ENCODE peak calls at places on chromosomes 12 and 14, in seven cellular contexts. One of them, this sample, is unnamed.

GRCh38 chr14:94650806-94651805 is 38.9 kb downstream of the SERPINA3 start:
- DNase-seq in T-cell: no peak
- DNase-seq in stimulated activated CD8-positive, alpha-beta memory T cell treated with anti-CD3 and anti-CD28 coated beads, Interleukin-4, amount 100 ng/mL, for 24 hours: no peak
- DNase-seq in C1 segment of cervical spinal cord: no peak
- DNase-seq in endothelial cell: no peak
- DNase-seq in T47D: no peak
- DNase-seq in NCI-H2081: no peak
- DNase-seq in this sample: no peak

GRCh38 chr12:132866251-132866828 is 21.1 kb downstream of the CHFR start:
- DNase-seq in T-cell: no peak
- DNase-seq in stimulated activated CD8-positive, alpha-beta memory T cell treated with anti-CD3 and anti-CD28 coated beads, Interleukin-4, amount 100 ng/mL, for 24 hours: no peak
- DNase-seq in C1 segment of cervical spinal cord: no peak
- DNase-seq in endothelial cell: no peak
- DNase-seq in T47D: no peak
- DNase-seq in NCI-H2081: no peak
- DNase-seq in this sample: peak

GRCh38 chr12:26150737-26151450 is 26.1 kb upstream of the BHLHE41 start:
- DNase-seq in T-cell: no peak
- DNase-seq in stimulated activated CD8-positive, alpha-beta memory T cell treated with anti-CD3 and anti-CD28 coated beads, Interleukin-4, amount 100 ng/mL, for 24 hours: no peak
- DNase-seq in C1 segment of cervical spinal cord: no peak
- DNase-seq in endothelial cell: no peak
- DNase-seq in T47D: no peak
- DNase-seq in NCI-H2081: no peak
- DNase-seq in this sample: peak

GRCh38 chr12:75644472-75645072 is 133.2 kb upstream of the KRR1 start:
- DNase-seq in T-cell: no peak
- DNase-seq in stimulated activated CD8-positive, alpha-beta memory T cell treated with anti-CD3 and anti-CD28 coated beads, Interleukin-4, amount 100 ng/mL, for 24 hours: no peak
- DNase-seq in C1 segment of cervical spinal cord: no peak
- DNase-seq in endothelial cell: no peak
- DNase-seq in T47D: no peak
- DNase-seq in NCI-H2081: no peak
- DNase-seq in this sample: no peak

GRCh38 chr14:92160619-92161018 is 38.9 kb downstream of the CPSF2 start:
- DNase-seq in T-cell: no peak
- DNase-seq in stimulated activated CD8-positive, alpha-beta memory T cell treated with anti-CD3 and anti-CD28 coated beads, Interleukin-4, amount 100 ng/mL, for 24 hours: no peak
- DNase-seq in C1 segment of cervical spinal cord: no peak
- DNase-seq in endothelial cell: no peak
- DNase-seq in T47D: no peak
- DNase-seq in NCI-H2081: no peak
- DNase-seq in this sample: peak

GRCh38 chr12:57236224-57236924 is 6.9 kb downstream of the SHMT2 start:
- DNase-seq in T-cell: no peak
- DNase-seq in stimulated activated CD8-positive, alpha-beta memory T cell treated with anti-CD3 and anti-CD28 coated beads, Interleukin-4, amount 100 ng/mL, for 24 hours: no peak
- DNase-seq in C1 segment of cervical spinal cord: no peak
- DNase-seq in endothelial cell: peak
- DNase-seq in T47D: no peak
- DNase-seq in NCI-H2081: no peak
- DNase-seq in this sample: no peak

GRCh38 chr12:32399373-32400113 is at the start of gene FGD4:
- DNase-seq in T-cell: peak
- DNase-seq in stimulated activated CD8-positive, alpha-beta memory T cell treated with anti-CD3 and anti-CD28 coated beads, Interleukin-4, amount 100 ng/mL, for 24 hours: peak
- DNase-seq in C1 segment of cervical spinal cord: peak
- DNase-seq in endothelial cell: peak
- DNase-seq in T47D: peak
- DNase-seq in NCI-H2081: peak
- DNase-seq in this sample: peak

GRCh38 chr12:120361506-120362208 is 7.3 kb downstream of the MSI1 start:
- DNase-seq in T-cell: no peak
- DNase-seq in stimulated activated CD8-positive, alpha-beta memory T cell treated with anti-CD3 and anti-CD28 coated beads, Interleukin-4, amount 100 ng/mL, for 24 hours: no peak
- DNase-seq in C1 segment of cervical spinal cord: no peak
- DNase-seq in endothelial cell: peak
- DNase-seq in T47D: no peak
- DNase-seq in NCI-H2081: peak
- DNase-seq in this sample: peak

GRCh38 chr12:5780536-5780935 is 164.5 kb downstream of the ANO2 start:
- DNase-seq in T-cell: no peak
- DNase-seq in stimulated activated CD8-positive, alpha-beta memory T cell treated with anti-CD3 and anti-CD28 coated beads, Interleukin-4, amount 100 ng/mL, for 24 hours: no peak
- DNase-seq in C1 segment of cervical spinal cord: no peak
- DNase-seq in endothelial cell: no peak
- DNase-seq in T47D: no peak
- DNase-seq in NCI-H2081: no peak
- DNase-seq in this sample: no peak

GRCh38 chr12:103771466-103771865 is 69.6 kb downstream of the NT5DC3 start:
- DNase-seq in T-cell: no peak
- DNase-seq in stimulated activated CD8-positive, alpha-beta memory T cell treated with anti-CD3 and anti-CD28 coated beads, Interleukin-4, amount 100 ng/mL, for 24 hours: no peak
- DNase-seq in C1 segment of cervical spinal cord: no peak
- DNase-seq in endothelial cell: peak
- DNase-seq in T47D: no peak
- DNase-seq in NCI-H2081: no peak
- DNase-seq in this sample: no peak

GRCh38 chr12:115660211-115660805 is 617.2 kb downstream of the MED13L start:
- DNase-seq in T-cell: no peak
- DNase-seq in stimulated activated CD8-positive, alpha-beta memory T cell treated with anti-CD3 and anti-CD28 coated beads, Interleukin-4, amount 100 ng/mL, for 24 hours: no peak
- DNase-seq in C1 segment of cervical spinal cord: no peak
- DNase-seq in endothelial cell: no peak
- DNase-seq in T47D: no peak
- DNase-seq in NCI-H2081: no peak
- DNase-seq in this sample: no peak

GRCh38 chr14:90820958-90821357 is 4.7 kb upstream of the TTC7B start:
- DNase-seq in T-cell: peak
- DNase-seq in stimulated activated CD8-positive, alpha-beta memory T cell treated with anti-CD3 and anti-CD28 coated beads, Interleukin-4, amount 100 ng/mL, for 24 hours: peak
- DNase-seq in C1 segment of cervical spinal cord: no peak
- DNase-seq in endothelial cell: no peak
- DNase-seq in T47D: no peak
- DNase-seq in NCI-H2081: peak
- DNase-seq in this sample: peak

GRCh38 chr12:67910360-67911292 is 78.6 kb upstream of the IFNG-AS1 start:
- DNase-seq in T-cell: no peak
- DNase-seq in stimulated activated CD8-positive, alpha-beta memory T cell treated with anti-CD3 and anti-CD28 coated beads, Interleukin-4, amount 100 ng/mL, for 24 hours: no peak
- DNase-seq in C1 segment of cervical spinal cord: no peak
- DNase-seq in endothelial cell: no peak
- DNase-seq in T47D: no peak
- DNase-seq in NCI-H2081: no peak
- DNase-seq in this sample: peak

GRCh38 chr14:82720931-82721330 is 1187.3 kb upstream of the SEL1L start:
- DNase-seq in T-cell: no peak
- DNase-seq in stimulated activated CD8-positive, alpha-beta memory T cell treated with anti-CD3 and anti-CD28 coated beads, Interleukin-4, amount 100 ng/mL, for 24 hours: no peak
- DNase-seq in C1 segment of cervical spinal cord: no peak
- DNase-seq in endothelial cell: no peak
- DNase-seq in T47D: peak
- DNase-seq in NCI-H2081: peak
- DNase-seq in this sample: no peak

GRCh38 chr12:123250471-123251383 is 17.5 kb downstream of the MTRFR start:
- DNase-seq in T-cell: no peak
- DNase-seq in stimulated activated CD8-positive, alpha-beta memory T cell treated with anti-CD3 and anti-CD28 coated beads, Interleukin-4, amount 100 ng/mL, for 24 hours: no peak
- DNase-seq in C1 segment of cervical spinal cord: no peak
- DNase-seq in endothelial cell: no peak
- DNase-seq in T47D: no peak
- DNase-seq in NCI-H2081: peak
- DNase-seq in this sample: peak

GRCh38 chr12:49720214-49720613 is 13.0 kb upstream of the FMNL3 start:
- DNase-seq in T-cell: no peak
- DNase-seq in stimulated activated CD8-positive, alpha-beta memory T cell treated with anti-CD3 and anti-CD28 coated beads, Interleukin-4, amount 100 ng/mL, for 24 hours: no peak
- DNase-seq in C1 segment of cervical spinal cord: no peak
- DNase-seq in endothelial cell: no peak
- DNase-seq in T47D: no peak
- DNase-seq in NCI-H2081: no peak
- DNase-seq in this sample: peak

GRCh38 chr14:60349663-60350365 is 100.8 kb downstream of the PPM1A start:
- DNase-seq in T-cell: no peak
- DNase-seq in stimulated activated CD8-positive, alpha-beta memory T cell treated with anti-CD3 and anti-CD28 coated beads, Interleukin-4, amount 100 ng/mL, for 24 hours: no peak
- DNase-seq in C1 segment of cervical spinal cord: no peak
- DNase-seq in endothelial cell: peak
- DNase-seq in T47D: peak
- DNase-seq in NCI-H2081: peak
- DNase-seq in this sample: peak

GRCh38 chr12:48779869-48780268 is 9.0 kb downstream of the ADCY6 start:
- DNase-seq in T-cell: no peak
- DNase-seq in stimulated activated CD8-positive, alpha-beta memory T cell treated with anti-CD3 and anti-CD28 coated beads, Interleukin-4, amount 100 ng/mL, for 24 hours: no peak
- DNase-seq in C1 segment of cervical spinal cord: no peak
- DNase-seq in endothelial cell: no peak
- DNase-seq in T47D: no peak
- DNase-seq in NCI-H2081: no peak
- DNase-seq in this sample: no peak

GRCh38 chr12:77947326-77947725 is 116.6 kb downstream of the NAV3 start:
- DNase-seq in T-cell: no peak
- DNase-seq in stimulated activated CD8-positive, alpha-beta memory T cell treated with anti-CD3 and anti-CD28 coated beads, Interleukin-4, amount 100 ng/mL, for 24 hours: no peak
- DNase-seq in C1 segment of cervical spinal cord: no peak
- DNase-seq in endothelial cell: no peak
- DNase-seq in T47D: no peak
- DNase-seq in NCI-H2081: no peak
- DNase-seq in this sample: peak

GRCh38 chr14:101909371-101910096 is 54.8 kb upstream of the DYNC1H1 start:
- DNase-seq in T-cell: no peak
- DNase-seq in stimulated activated CD8-positive, alpha-beta memory T cell treated with anti-CD3 and anti-CD28 coated beads, Interleukin-4, amount 100 ng/mL, for 24 hours: no peak
- DNase-seq in C1 segment of cervical spinal cord: no peak
- DNase-seq in endothelial cell: no peak
- DNase-seq in T47D: no peak
- DNase-seq in NCI-H2081: no peak
- DNase-seq in this sample: no peak

GRCh38 chr14:69595336-69595735 is 16.1 kb upstream of the SUSD6 start:
- DNase-seq in T-cell: no peak
- DNase-seq in stimulated activated CD8-positive, alpha-beta memory T cell treated with anti-CD3 and anti-CD28 coated beads, Interleukin-4, amount 100 ng/mL, for 24 hours: no peak
- DNase-seq in C1 segment of cervical spinal cord: no peak
- DNase-seq in endothelial cell: no peak
- DNase-seq in T47D: no peak
- DNase-seq in NCI-H2081: no peak
- DNase-seq in this sample: no peak

GRCh38 chr14:89418452-89418851 is 1.4 kb upstream of the FOXN3 start:
- DNase-seq in T-cell: no peak
- DNase-seq in stimulated activated CD8-positive, alpha-beta memory T cell treated with anti-CD3 and anti-CD28 coated beads, Interleukin-4, amount 100 ng/mL, for 24 hours: no peak
- DNase-seq in C1 segment of cervical spinal cord: no peak
- DNase-seq in endothelial cell: no peak
- DNase-seq in T47D: no peak
- DNase-seq in NCI-H2081: peak
- DNase-seq in this sample: no peak

GRCh38 chr12:96238336-96239031 is 44.3 kb downstream of the ELK3 start:
- DNase-seq in T-cell: no peak
- DNase-seq in stimulated activated CD8-positive, alpha-beta memory T cell treated with anti-CD3 and anti-CD28 coated beads, Interleukin-4, amount 100 ng/mL, for 24 hours: no peak
- DNase-seq in C1 segment of cervical spinal cord: no peak
- DNase-seq in endothelial cell: no peak
- DNase-seq in T47D: no peak
- DNase-seq in NCI-H2081: no peak
- DNase-seq in this sample: no peak

GRCh38 chr12:122880155-122880605 is 15.7 kb downstream of the VPS37B start:
- DNase-seq in T-cell: no peak
- DNase-seq in stimulated activated CD8-positive, alpha-beta memory T cell treated with anti-CD3 and anti-CD28 coated beads, Interleukin-4, amount 100 ng/mL, for 24 hours: no peak
- DNase-seq in C1 segment of cervical spinal cord: no peak
- DNase-seq in endothelial cell: no peak
- DNase-seq in T47D: no peak
- DNase-seq in NCI-H2081: no peak
- DNase-seq in this sample: no peak

GRCh38 chr12:27331299-27331926 is 1.2 kb upstream of the BMAL2 start:
- DNase-seq in T-cell: no peak
- DNase-seq in stimulated activated CD8-positive, alpha-beta memory T cell treated with anti-CD3 and anti-CD28 coated beads, Interleukin-4, amount 100 ng/mL, for 24 hours: no peak
- DNase-seq in C1 segment of cervical spinal cord: no peak
- DNase-seq in endothelial cell: no peak
- DNase-seq in T47D: no peak
- DNase-seq in NCI-H2081: no peak
- DNase-seq in this sample: peak

GRCh38 chr14:104876251-104876699 is 11.2 kb downstream of the CEP170B start:
- DNase-seq in T-cell: no peak
- DNase-seq in stimulated activated CD8-positive, alpha-beta memory T cell treated with anti-CD3 and anti-CD28 coated beads, Interleukin-4, amount 100 ng/mL, for 24 hours: no peak
- DNase-seq in C1 segment of cervical spinal cord: no peak
- DNase-seq in endothelial cell: peak
- DNase-seq in T47D: peak
- DNase-seq in NCI-H2081: no peak
- DNase-seq in this sample: no peak

GRCh38 chr12:113727651-113728061 is 238.5 kb downstream of the RBM19 start:
- DNase-seq in T-cell: no peak
- DNase-seq in stimulated activated CD8-positive, alpha-beta memory T cell treated with anti-CD3 and anti-CD28 coated beads, Interleukin-4, amount 100 ng/mL, for 24 hours: no peak
- DNase-seq in C1 segment of cervical spinal cord: no peak
- DNase-seq in endothelial cell: no peak
- DNase-seq in T47D: no peak
- DNase-seq in NCI-H2081: no peak
- DNase-seq in this sample: no peak

GRCh38 chr14:94598816-94599655 is 13.2 kb upstream of the SERPINA3 start:
- DNase-seq in T-cell: no peak
- DNase-seq in stimulated activated CD8-positive, alpha-beta memory T cell treated with anti-CD3 and anti-CD28 coated beads, Interleukin-4, amount 100 ng/mL, for 24 hours: no peak
- DNase-seq in C1 segment of cervical spinal cord: no peak
- DNase-seq in endothelial cell: no peak
- DNase-seq in T47D: peak
- DNase-seq in NCI-H2081: no peak
- DNase-seq in this sample: peak

GRCh38 chr12:104498211-104498801 is 41.6 kb downstream of the CHST11 start:
- DNase-seq in T-cell: no peak
- DNase-seq in stimulated activated CD8-positive, alpha-beta memory T cell treated with anti-CD3 and anti-CD28 coated beads, Interleukin-4, amount 100 ng/mL, for 24 hours: no peak
- DNase-seq in C1 segment of cervical spinal cord: no peak
- DNase-seq in endothelial cell: no peak
- DNase-seq in T47D: no peak
- DNase-seq in NCI-H2081: no peak
- DNase-seq in this sample: no peak

GRCh38 chr12:132886529-132887477 is 602 bp downstream of the CHFR start:
- DNase-seq in T-cell: no peak
- DNase-seq in stimulated activated CD8-positive, alpha-beta memory T cell treated with anti-CD3 and anti-CD28 coated beads, Interleukin-4, amount 100 ng/mL, for 24 hours: no peak
- DNase-seq in C1 segment of cervical spinal cord: no peak
- DNase-seq in endothelial cell: peak
- DNase-seq in T47D: no peak
- DNase-seq in NCI-H2081: peak
- DNase-seq in this sample: no peak

GRCh38 chr12:12927211-12928079 is 24.5 kb downstream of the GPRC5D start:
- DNase-seq in T-cell: peak
- DNase-seq in stimulated activated CD8-positive, alpha-beta memory T cell treated with anti-CD3 and anti-CD28 coated beads, Interleukin-4, amount 100 ng/mL, for 24 hours: peak
- DNase-seq in C1 segment of cervical spinal cord: no peak
- DNase-seq in endothelial cell: peak
- DNase-seq in T47D: no peak
- DNase-seq in NCI-H2081: peak
- DNase-seq in this sample: peak

GRCh38 chr12:33944703-33945437 is 77.4 kb upstream of the ALG10 start:
- DNase-seq in T-cell: no peak
- DNase-seq in stimulated activated CD8-positive, alpha-beta memory T cell treated with anti-CD3 and anti-CD28 coated beads, Interleukin-4, amount 100 ng/mL, for 24 hours: no peak
- DNase-seq in C1 segment of cervical spinal cord: no peak
- DNase-seq in endothelial cell: no peak
- DNase-seq in T47D: no peak
- DNase-seq in NCI-H2081: no peak
- DNase-seq in this sample: no peak

GRCh38 chr12:89861086-89861485 is 152.4 kb upstream of the ATP2B1 start:
- DNase-seq in T-cell: no peak
- DNase-seq in stimulated activated CD8-positive, alpha-beta memory T cell treated with anti-CD3 and anti-CD28 coated beads, Interleukin-4, amount 100 ng/mL, for 24 hours: no peak
- DNase-seq in C1 segment of cervical spinal cord: no peak
- DNase-seq in endothelial cell: no peak
- DNase-seq in T47D: no peak
- DNase-seq in NCI-H2081: no peak
- DNase-seq in this sample: peak

GRCh38 chr14:92670177-92670576 is 78.2 kb downstream of the LGMN start:
- DNase-seq in T-cell: no peak
- DNase-seq in stimulated activated CD8-positive, alpha-beta memory T cell treated with anti-CD3 and anti-CD28 coated beads, Interleukin-4, amount 100 ng/mL, for 24 hours: no peak
- DNase-seq in C1 segment of cervical spinal cord: no peak
- DNase-seq in endothelial cell: no peak
- DNase-seq in T47D: no peak
- DNase-seq in NCI-H2081: peak
- DNase-seq in this sample: no peak

GRCh38 chr12:68140576-68140975 is 19.0 kb downstream of the IFNG start:
- DNase-seq in T-cell: no peak
- DNase-seq in stimulated activated CD8-positive, alpha-beta memory T cell treated with anti-CD3 and anti-CD28 coated beads, Interleukin-4, amount 100 ng/mL, for 24 hours: no peak
- DNase-seq in C1 segment of cervical spinal cord: no peak
- DNase-seq in endothelial cell: no peak
- DNase-seq in T47D: no peak
- DNase-seq in NCI-H2081: peak
- DNase-seq in this sample: no peak

GRCh38 chr14:101226603-101227425 is 323.3 kb upstream of the RTL1 start:
- DNase-seq in T-cell: no peak
- DNase-seq in stimulated activated CD8-positive, alpha-beta memory T cell treated with anti-CD3 and anti-CD28 coated beads, Interleukin-4, amount 100 ng/mL, for 24 hours: no peak
- DNase-seq in C1 segment of cervical spinal cord: no peak
- DNase-seq in endothelial cell: no peak
- DNase-seq in T47D: no peak
- DNase-seq in NCI-H2081: no peak
- DNase-seq in this sample: no peak

GRCh38 chr12:9064815-9065606 is 50.7 kb downstream of the A2M start:
- DNase-seq in T-cell: no peak
- DNase-seq in stimulated activated CD8-positive, alpha-beta memory T cell treated with anti-CD3 and anti-CD28 coated beads, Interleukin-4, amount 100 ng/mL, for 24 hours: no peak
- DNase-seq in C1 segment of cervical spinal cord: no peak
- DNase-seq in endothelial cell: peak
- DNase-seq in T47D: peak
- DNase-seq in NCI-H2081: peak
- DNase-seq in this sample: peak

GRCh38 chr14:20657216-20658211 is 16.0 kb upstream of the OR6S1 start:
- DNase-seq in T-cell: no peak
- DNase-seq in stimulated activated CD8-positive, alpha-beta memory T cell treated with anti-CD3 and anti-CD28 coated beads, Interleukin-4, amount 100 ng/mL, for 24 hours: no peak
- DNase-seq in C1 segment of cervical spinal cord: no peak
- DNase-seq in endothelial cell: peak
- DNase-seq in T47D: no peak
- DNase-seq in NCI-H2081: no peak
- DNase-seq in this sample: no peak

This sample was measured in renal cortical epithelial cell.